ENCODE peak calls at places on chromosomes 3 and 15, in five cellular contexts. One of them, this sample, is unnamed.

GRCh38 chr3:124663690-124664089 is 66.6 kb upstream of the UMPS start:
- DNase-seq in cardiac muscle cell: peak
- DNase-seq in GM10248: no peak
- DNase-seq in Calu3: no peak
- DNase-seq in ovary: no peak
- DNase-seq in this sample: no peak

GRCh38 chr15:57752426-57752825 is 45.9 kb downstream of the POLR2M start:
- DNase-seq in cardiac muscle cell: peak
- DNase-seq in Calu3: no peak
- DNase-seq in GM10248: no peak
- DNase-seq in ovary: peak
- DNase-seq in this sample: no peak

GRCh38 chr3:23624305-23624704 is 181.4 kb upstream of the UBE2E1 start:
- DNase-seq in GM10248: peak
- DNase-seq in Calu3: no peak
- DNase-seq in ovary: no peak
- DNase-seq in cardiac muscle cell: no peak
- DNase-seq in this sample: peak

GRCh38 chr3:136068708-136069107 is 103.2 kb downstream of the PPP2R3A start:
- DNase-seq in cardiac muscle cell: no peak
- DNase-seq in GM10248: no peak
- DNase-seq in ovary: no peak
- DNase-seq in Calu3: no peak
- DNase-seq in this sample: no peak

GRCh38 chr3:109559389-109559788 is 222.0 kb upstream of the DPPA4 start:
- DNase-seq in cardiac muscle cell: no peak
- DNase-seq in GM10248: no peak
- DNase-seq in Calu3: peak
- DNase-seq in ovary: no peak
- DNase-seq in this sample: no peak

GRCh38 chr15:100726426-100727190 is 124.2 kb downstream of the ASB7 start:
- DNase-seq in GM10248: peak
- DNase-seq in ovary: no peak
- DNase-seq in cardiac muscle cell: peak
- DNase-seq in Calu3: no peak
- DNase-seq in this sample: no peak

GRCh38 chr15:86649277-86649676 is 569.6 kb downstream of the AGBL1 start:
- DNase-seq in Calu3: no peak
- DNase-seq in ovary: no peak
- DNase-seq in cardiac muscle cell: no peak
- DNase-seq in GM10248: no peak
- DNase-seq in this sample: no peak

GRCh38 chr3:139552632-139553335 is 13.2 kb upstream of the RBP1 start:
- DNase-seq in ovary: no peak
- DNase-seq in cardiac muscle cell: no peak
- DNase-seq in GM10248: no peak
- DNase-seq in Calu3: no peak
- DNase-seq in this sample: no peak

GRCh38 chr3:170007031-170007663 is 30.6 kb upstream of the GPR160 start:
- DNase-seq in cardiac muscle cell: peak
- DNase-seq in Calu3: no peak
- DNase-seq in ovary: no peak
- DNase-seq in GM10248: peak
- DNase-seq in this sample: peak

GRCh38 chr3:174439621-174440349 is 419.3 kb upstream of the NAALADL2 start:
- DNase-seq in GM10248: no peak
- DNase-seq in Calu3: peak
- DNase-seq in ovary: peak
- DNase-seq in cardiac muscle cell: peak
- DNase-seq in this sample: no peak

GRCh38 chr3:184780981-184781515 is 30.9 kb upstream of the VPS8 start:
- DNase-seq in ovary: no peak
- DNase-seq in Calu3: no peak
- DNase-seq in cardiac muscle cell: no peak
- DNase-seq in GM10248: no peak
- DNase-seq in this sample: no peak

GRCh38 chr3:152211655-152212054 is 57.1 kb upstream of the MBNL1 start:
- DNase-seq in Calu3: no peak
- DNase-seq in ovary: no peak
- DNase-seq in GM10248: no peak
- DNase-seq in cardiac muscle cell: no peak
- DNase-seq in this sample: no peak

GRCh38 chr3:39601241-39601640 is 133.8 kb downstream of the MOBP start:
- DNase-seq in ovary: no peak
- DNase-seq in GM10248: no peak
- DNase-seq in Calu3: no peak
- DNase-seq in cardiac muscle cell: no peak
- DNase-seq in this sample: no peak

GRCh38 chr15:30956216-30956803 is 35.1 kb downstream of the MTMR10 start:
- DNase-seq in Calu3: no peak
- DNase-seq in cardiac muscle cell: peak
- DNase-seq in ovary: no peak
- DNase-seq in GM10248: no peak
- DNase-seq in this sample: no peak

GRCh38 chr3:196537319-196537984 is 22.3 kb upstream of the SMCO1 start:
- DNase-seq in ovary: peak
- DNase-seq in Calu3: peak
- DNase-seq in GM10248: peak
- DNase-seq in cardiac muscle cell: no peak
- DNase-seq in this sample: peak

GRCh38 chr3:47867451-47868017 is 64.6 kb downstream of the DHX30 start:
- DNase-seq in Calu3: no peak
- DNase-seq in GM10248: no peak
- DNase-seq in ovary: no peak
- DNase-seq in cardiac muscle cell: no peak
- DNase-seq in this sample: no peak

GRCh38 chr15:88835119-88835518 is 31.9 kb downstream of the ACAN start:
- DNase-seq in Calu3: no peak
- DNase-seq in GM10248: no peak
- DNase-seq in cardiac muscle cell: no peak
- DNase-seq in ovary: no peak
- DNase-seq in this sample: no peak

GRCh38 chr15:81480645-81481053 is 106.6 kb upstream of the TMC3 start:
- DNase-seq in Calu3: peak
- DNase-seq in GM10248: peak
- DNase-seq in ovary: peak
- DNase-seq in cardiac muscle cell: peak
- DNase-seq in this sample: peak

GRCh38 chr15:58410353-58410752 is 21.4 kb upstream of the LIPC start:
- DNase-seq in GM10248: peak
- DNase-seq in ovary: peak
- DNase-seq in Calu3: no peak
- DNase-seq in cardiac muscle cell: peak
- DNase-seq in this sample: peak

GRCh38 chr15:99555089-99555488 is 10.7 kb upstream of the MEF2A start:
- DNase-seq in ovary: no peak
- DNase-seq in Calu3: no peak
- DNase-seq in cardiac muscle cell: no peak
- DNase-seq in GM10248: no peak
- DNase-seq in this sample: no peak

GRCh38 chr3:164465172-164465571 is 613.1 kb downstream of the SI start:
- DNase-seq in GM10248: no peak
- DNase-seq in Calu3: no peak
- DNase-seq in ovary: no peak
- DNase-seq in cardiac muscle cell: no peak
- DNase-seq in this sample: no peak

GRCh38 chr3:66532160-66532587 is 31.4 kb upstream of the LRIG1 start:
- DNase-seq in ovary: no peak
- DNase-seq in cardiac muscle cell: no peak
- DNase-seq in GM10248: no peak
- DNase-seq in Calu3: no peak
- DNase-seq in this sample: no peak

GRCh38 chr3:182802413-182802812 is 9.1 kb downstream of the ATP11B start:
- DNase-seq in Calu3: no peak
- DNase-seq in ovary: no peak
- DNase-seq in cardiac muscle cell: no peak
- DNase-seq in GM10248: no peak
- DNase-seq in this sample: no peak

GRCh38 chr15:100693451-100693850 is 91.1 kb downstream of the ASB7 start:
- DNase-seq in cardiac muscle cell: no peak
- DNase-seq in ovary: no peak
- DNase-seq in Calu3: peak
- DNase-seq in GM10248: no peak
- DNase-seq in this sample: no peak

GRCh38 chr15:88511161-88511560 is 35.3 kb downstream of the DET1 start:
- DNase-seq in ovary: no peak
- DNase-seq in cardiac muscle cell: no peak
- DNase-seq in Calu3: no peak
- DNase-seq in GM10248: no peak
- DNase-seq in this sample: no peak

GRCh38 chr3:111904376-111905241 is 45.5 kb downstream of the PHLDB2 start:
- DNase-seq in GM10248: no peak
- DNase-seq in cardiac muscle cell: peak
- DNase-seq in Calu3: peak
- DNase-seq in ovary: no peak
- DNase-seq in this sample: no peak

GRCh38 chr15:25910832-25911231 is 47.7 kb upstream of the ATP10A start:
- DNase-seq in ovary: no peak
- DNase-seq in GM10248: no peak
- DNase-seq in Calu3: no peak
- DNase-seq in cardiac muscle cell: no peak
- DNase-seq in this sample: no peak

GRCh38 chr3:59406943-59407342 is 357.1 kb upstream of the CFAP20DC start:
- DNase-seq in cardiac muscle cell: no peak
- DNase-seq in GM10248: peak
- DNase-seq in Calu3: no peak
- DNase-seq in ovary: no peak
- DNase-seq in this sample: no peak
- TF ChIP-seq CTCF in cardiac muscle cell: no peak
- TF ChIP-seq CTCF in GM10248: no peak
- TF ChIP-seq CTCF in Calu3: no peak
- TF ChIP-seq CTCF in ovary: no peak
- TF ChIP-seq CTCF in this sample: no peak

GRCh38 chr3:171193693-171194092 is 167.2 kb upstream of the SLC2A2 start:
- DNase-seq in ovary: no peak
- DNase-seq in Calu3: no peak
- DNase-seq in cardiac muscle cell: no peak
- DNase-seq in GM10248: no peak
- DNase-seq in this sample: no peak

GRCh38 chr3:171194965-171195364 is 168.4 kb upstream of the SLC2A2 start:
- DNase-seq in cardiac muscle cell: no peak
- DNase-seq in GM10248: no peak
- DNase-seq in Calu3: no peak
- DNase-seq in ovary: no peak
- DNase-seq in this sample: no peak

GRCh38 chr3:171192176-171192854 is 165.8 kb upstream of the SLC2A2 start:
- DNase-seq in ovary: no peak
- DNase-seq in Calu3: no peak
- DNase-seq in cardiac muscle cell: peak
- DNase-seq in GM10248: no peak
- DNase-seq in this sample: peak

GRCh38 chr3:171198781-171199472 is 172.4 kb upstream of the SLC2A2 start:
- DNase-seq in GM10248: no peak
- DNase-seq in cardiac muscle cell: no peak
- DNase-seq in Calu3: no peak
- DNase-seq in ovary: no peak
- DNase-seq in this sample: no peak

DNA sequence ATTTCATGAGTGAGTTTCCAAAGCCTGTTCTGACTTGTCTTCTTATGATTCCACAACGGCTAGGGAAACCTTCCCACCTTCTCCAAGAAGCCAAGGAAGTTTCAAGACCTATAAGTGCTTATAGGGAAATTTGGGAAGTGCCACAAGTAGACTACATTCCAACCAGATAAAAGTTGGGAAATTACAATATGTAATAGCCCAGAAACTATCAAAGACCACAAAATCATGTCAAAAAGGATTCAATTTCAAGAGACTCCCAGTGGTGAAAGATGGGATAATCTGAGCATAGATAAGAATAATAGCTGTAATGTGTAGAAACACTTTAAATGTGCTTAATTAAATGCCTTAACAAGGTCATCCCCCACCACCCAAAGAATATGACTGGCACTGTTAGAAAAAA is 169.2 kb upstream of the SLC2A2 start:
- DNase-seq in cardiac muscle cell: peak
- DNase-seq in Calu3: no peak
- DNase-seq in GM10248: no peak
- DNase-seq in ovary: no peak
- DNase-seq in this sample: no peak
- TF ChIP-seq CTCF in cardiac muscle cell: peak
- TF ChIP-seq CTCF in Calu3: peak
- TF ChIP-seq CTCF in GM10248: no peak
- TF ChIP-seq CTCF in ovary: no peak
- TF ChIP-seq CTCF in this sample: peak

GRCh38 chr15:65084500-65085206 is 8.1 kb downstream of the KBTBD13 start:
- DNase-seq in Calu3: no peak
- DNase-seq in cardiac muscle cell: no peak
- DNase-seq in GM10248: no peak
- DNase-seq in ovary: no peak
- DNase-seq in this sample: no peak

GRCh38 chr15:65085207-65085753 is 8.7 kb downstream of the KBTBD13 start:
- DNase-seq in cardiac muscle cell: no peak
- DNase-seq in Calu3: no peak
- DNase-seq in GM10248: no peak
- DNase-seq in ovary: no peak
- DNase-seq in this sample: no peak

GRCh38 chr15:65087411-65087810 is 10.9 kb downstream of the KBTBD13 start:
- DNase-seq in GM10248: no peak
- DNase-seq in ovary: no peak
- DNase-seq in Calu3: no peak
- DNase-seq in cardiac muscle cell: no peak
- DNase-seq in this sample: no peak

GRCh38 chr15:65086680-65087111 is 10.2 kb downstream of the KBTBD13 start:
- DNase-seq in ovary: no peak
- DNase-seq in Calu3: no peak
- DNase-seq in GM10248: no peak
- DNase-seq in cardiac muscle cell: no peak
- DNase-seq in this sample: peak

GRCh38 chr15:65085990-65086679 is 9.6 kb downstream of the KBTBD13 start:
- DNase-seq in cardiac muscle cell: no peak
- DNase-seq in GM10248: peak
- DNase-seq in Calu3: peak
- DNase-seq in ovary: no peak
- DNase-seq in this sample: peak
- TF ChIP-seq CTCF in cardiac muscle cell: peak
- TF ChIP-seq CTCF in GM10248: peak
- TF ChIP-seq CTCF in Calu3: peak
- TF ChIP-seq CTCF in ovary: no peak
- TF ChIP-seq CTCF in this sample: peak

GRCh38 chr15:67385971-67386370 is 131.4 kb downstream of the IQCH start:
- DNase-seq in Calu3: no peak
- DNase-seq in cardiac muscle cell: no peak
- DNase-seq in GM10248: no peak
- DNase-seq in ovary: no peak
- DNase-seq in this sample: no peak
- TF ChIP-seq CTCF in Calu3: no peak
- TF ChIP-seq CTCF in cardiac muscle cell: peak
- TF ChIP-seq CTCF in GM10248: no peak
- TF ChIP-seq CTCF in ovary: no peak
- TF ChIP-seq CTCF in this sample: no peak

GRCh38 chr3:73192036-73192738 is 130.7 kb downstream of the EBLN2 start:
- DNase-seq in cardiac muscle cell: no peak
- DNase-seq in Calu3: peak
- DNase-seq in GM10248: no peak
- DNase-seq in ovary: no peak
- DNase-seq in this sample: peak
- TF ChIP-seq CTCF in cardiac muscle cell: no peak
- TF ChIP-seq CTCF in Calu3: no peak
- TF ChIP-seq CTCF in GM10248: no peak
- TF ChIP-seq CTCF in ovary: no peak
- TF ChIP-seq CTCF in this sample: no peak

This sample was measured in activated CD8-positive, alpha-beta T cell treated with anti-CD3 and anti-CD28 coated beads for 36 hours.